ENCODE peak calls at places on chromosomes 2 and 18, in five cellular contexts. One of them, this sample, is unnamed.

GRCh38 chr2:43102366-43103092 is 123.9 kb downstream of the ZFP36L2 start:
- DNase-seq in tibial nerve: peak; percentile 48
- DNase-seq in CD8-positive, alpha-beta T cell: no peak
- DNase-seq in K562: no peak
- DNase-seq in adipocyte: peak; percentile 66
- DNase-seq in this sample: peak; percentile 28

GRCh38 chr2:2743164-2743571 is 412.1 kb upstream of the MYT1L start:
- DNase-seq in adipocyte: peak; percentile 2
- DNase-seq in K562: no peak
- DNase-seq in CD8-positive, alpha-beta T cell: no peak
- DNase-seq in tibial nerve: peak; percentile 22
- DNase-seq in this sample: no peak

GRCh38 chr2:52144588-52144987 is 1112.7 kb upstream of the NRXN1 start:
- DNase-seq in adipocyte: peak; percentile 20
- DNase-seq in tibial nerve: no peak
- DNase-seq in CD8-positive, alpha-beta T cell: no peak
- DNase-seq in K562: no peak
- DNase-seq in this sample: no peak

GRCh38 chr2:240963065-240963375 is 35.4 kb upstream of the SNED1 start:
- DNase-seq in tibial nerve: peak; percentile 4
- DNase-seq in CD8-positive, alpha-beta T cell: no peak
- DNase-seq in K562: no peak
- DNase-seq in adipocyte: no peak
- DNase-seq in this sample: no peak

GRCh38 chr18:62493033-62493862 is 29.6 kb upstream of the ZCCHC2 start:
- DNase-seq in K562: no peak
- DNase-seq in tibial nerve: no peak
- DNase-seq in adipocyte: no peak
- DNase-seq in CD8-positive, alpha-beta T cell: no peak
- DNase-seq in this sample: no peak

GRCh38 chr2:46276652-46277051 is 20.6 kb upstream of the EPAS1 start:
- DNase-seq in CD8-positive, alpha-beta T cell: no peak
- DNase-seq in K562: no peak
- DNase-seq in adipocyte: peak; percentile 31
- DNase-seq in tibial nerve: no peak
- DNase-seq in this sample: peak; percentile 39

GRCh38 chr2:37653805-37654378 is 17.6 kb downstream of the CDC42EP3 start:
- DNase-seq in tibial nerve: peak; percentile 24
- DNase-seq in CD8-positive, alpha-beta T cell: no peak
- DNase-seq in K562: no peak
- DNase-seq in adipocyte: no peak
- DNase-seq in this sample: no peak

GRCh38 chr2:126714191-126714965 is 58.4 kb downstream of the GYPC start:
- DNase-seq in tibial nerve: no peak
- DNase-seq in K562: no peak
- DNase-seq in adipocyte: no peak
- DNase-seq in CD8-positive, alpha-beta T cell: peak; percentile 7
- DNase-seq in this sample: no peak

GRCh38 chr2:169069341-169069740 is at the start of gene DHRS9:
- DNase-seq in tibial nerve: no peak
- DNase-seq in K562: no peak
- DNase-seq in CD8-positive, alpha-beta T cell: no peak
- DNase-seq in adipocyte: peak; percentile 17
- DNase-seq in this sample: no peak

GRCh38 chr18:54777118-54777791 is 51.0 kb upstream of the RAB27B start:
- DNase-seq in CD8-positive, alpha-beta T cell: no peak
- DNase-seq in K562: no peak
- DNase-seq in tibial nerve: no peak
- DNase-seq in adipocyte: no peak
- DNase-seq in this sample: no peak

GRCh38 chr2:17758123-17758522 is 4.2 kb downstream of the GEN1 start:
- DNase-seq in K562: no peak
- DNase-seq in CD8-positive, alpha-beta T cell: no peak
- DNase-seq in tibial nerve: no peak
- DNase-seq in adipocyte: no peak
- DNase-seq in this sample: no peak

GRCh38 chr2:145200307-145200706 is 680.4 kb upstream of the ZEB2 start:
- DNase-seq in K562: no peak
- DNase-seq in CD8-positive, alpha-beta T cell: no peak
- DNase-seq in tibial nerve: no peak
- DNase-seq in adipocyte: no peak
- DNase-seq in this sample: no peak

GRCh38 chr2:237714690-237715458 is 83.7 kb upstream of the RBM44 start:
- DNase-seq in CD8-positive, alpha-beta T cell: no peak
- DNase-seq in K562: no peak
- DNase-seq in adipocyte: no peak
- DNase-seq in tibial nerve: no peak
- DNase-seq in this sample: peak; percentile 62

GRCh38 chr2:21489050-21489449 is 365.3 kb downstream of the TDRD15 start:
- DNase-seq in K562: no peak
- DNase-seq in CD8-positive, alpha-beta T cell: no peak
- DNase-seq in tibial nerve: no peak
- DNase-seq in adipocyte: no peak
- DNase-seq in this sample: no peak

GRCh38 chr2:134718095-134718955 is 475 bp downstream of the TMEM163 start:
- DNase-seq in K562: no peak
- DNase-seq in CD8-positive, alpha-beta T cell: no peak
- DNase-seq in adipocyte: peak; percentile 29
- DNase-seq in tibial nerve: no peak
- DNase-seq in this sample: peak; percentile 82

GRCh38 chr2:176193048-176193447 is 4.6 kb downstream of the HOXD1 start:
- DNase-seq in K562: no peak
- DNase-seq in adipocyte: no peak
- DNase-seq in CD8-positive, alpha-beta T cell: no peak
- DNase-seq in tibial nerve: no peak
- DNase-seq in this sample: no peak

GRCh38 chr2:205822578-205822977 is 140.3 kb downstream of the NRP2 start:
- DNase-seq in tibial nerve: no peak
- DNase-seq in adipocyte: no peak
- DNase-seq in K562: no peak
- DNase-seq in CD8-positive, alpha-beta T cell: no peak
- DNase-seq in this sample: no peak

GRCh38 chr18:68454511-68455228 is 260.2 kb downstream of the TMX3 start:
- DNase-seq in CD8-positive, alpha-beta T cell: no peak
- DNase-seq in K562: no peak
- DNase-seq in tibial nerve: no peak
- DNase-seq in adipocyte: peak; percentile 52
- DNase-seq in this sample: no peak

GRCh38 chr2:73117441-73117840 is 4.7 kb upstream of the RAB11FIP5 start:
- DNase-seq in CD8-positive, alpha-beta T cell: no peak
- DNase-seq in tibial nerve: no peak
- DNase-seq in adipocyte: peak; percentile 38
- DNase-seq in K562: no peak
- DNase-seq in this sample: no peak

GRCh38 chr2:150876201-150877085 is 385.2 kb downstream of the RBM43 start:
- DNase-seq in adipocyte: peak; percentile 33
- DNase-seq in K562: no peak
- DNase-seq in tibial nerve: no peak
- DNase-seq in CD8-positive, alpha-beta T cell: no peak
- DNase-seq in this sample: no peak

GRCh38 chr18:32373995-32374394 is 96.7 kb downstream of the GAREM1 start:
- DNase-seq in CD8-positive, alpha-beta T cell: no peak
- DNase-seq in adipocyte: peak; percentile 29
- DNase-seq in K562: no peak
- DNase-seq in tibial nerve: no peak
- DNase-seq in this sample: no peak

GRCh38 chr2:143996974-143997373 is 522.9 kb downstream of the ZEB2 start:
- DNase-seq in CD8-positive, alpha-beta T cell: no peak
- DNase-seq in K562: no peak
- DNase-seq in adipocyte: no peak
- DNase-seq in tibial nerve: no peak
- DNase-seq in this sample: no peak

GRCh38 chr2:238242731-238243495 is 3.1 kb upstream of the HES6 start:
- DNase-seq in adipocyte: no peak
- DNase-seq in K562: no peak
- DNase-seq in tibial nerve: no peak
- DNase-seq in CD8-positive, alpha-beta T cell: no peak
- DNase-seq in this sample: peak; percentile 70

GRCh38 chr18:41966943-41967342 is 11.9 kb downstream of the PIK3C3 start:
- DNase-seq in CD8-positive, alpha-beta T cell: no peak
- DNase-seq in tibial nerve: no peak
- DNase-seq in adipocyte: no peak
- DNase-seq in K562: no peak
- DNase-seq in this sample: no peak

GRCh38 chr2:183014005-183014404 is 24.3 kb downstream of the NCKAP1 start:
- DNase-seq in adipocyte: no peak
- DNase-seq in CD8-positive, alpha-beta T cell: no peak
- DNase-seq in K562: no peak
- DNase-seq in tibial nerve: no peak
- DNase-seq in this sample: no peak

GRCh38 chr2:180385601-180386201 is 378.6 kb upstream of the CWC22 start:
- DNase-seq in K562: no peak
- DNase-seq in tibial nerve: no peak
- DNase-seq in CD8-positive, alpha-beta T cell: no peak
- DNase-seq in adipocyte: peak; percentile 78
- DNase-seq in this sample: no peak

GRCh38 chr2:99928472-99929053 is 213.8 kb downstream of the AFF3 start:
- DNase-seq in CD8-positive, alpha-beta T cell: no peak
- DNase-seq in K562: no peak
- DNase-seq in adipocyte: no peak
- DNase-seq in tibial nerve: no peak
- DNase-seq in this sample: no peak

GRCh38 chr2:196961889-196962288 is 35.4 kb upstream of the PGAP1 start:
- DNase-seq in K562: no peak
- DNase-seq in tibial nerve: no peak
- DNase-seq in CD8-positive, alpha-beta T cell: no peak
- DNase-seq in adipocyte: no peak
- DNase-seq in this sample: no peak

GRCh38 chr18:22463076-22463475 is 45.4 kb upstream of the CTAGE1 start:
- DNase-seq in tibial nerve: no peak
- DNase-seq in CD8-positive, alpha-beta T cell: no peak
- DNase-seq in K562: no peak
- DNase-seq in adipocyte: no peak
- DNase-seq in this sample: no peak

GRCh38 chr18:22467760-22468553 is 50.2 kb upstream of the CTAGE1 start:
- DNase-seq in CD8-positive, alpha-beta T cell: no peak
- DNase-seq in tibial nerve: no peak
- DNase-seq in K562: peak; percentile 39
- DNase-seq in adipocyte: peak; percentile 92
- DNase-seq in this sample: no peak

GRCh38 chr18:22468554-22468891 is 50.8 kb upstream of the CTAGE1 start:
- DNase-seq in CD8-positive, alpha-beta T cell: no peak
- DNase-seq in tibial nerve: no peak
- DNase-seq in K562: no peak
- DNase-seq in adipocyte: no peak
- DNase-seq in this sample: no peak

GRCh38 chr18:22466608-22467390 is 49.1 kb upstream of the CTAGE1 start:
- DNase-seq in CD8-positive, alpha-beta T cell: no peak
- DNase-seq in tibial nerve: no peak
- DNase-seq in K562: no peak
- DNase-seq in adipocyte: peak; percentile 74
- DNase-seq in this sample: no peak

GRCh38 chr18:22465859-22466602 is 48.3 kb upstream of the CTAGE1 start:
- DNase-seq in K562: peak; percentile 84
- DNase-seq in tibial nerve: peak; percentile 23
- DNase-seq in CD8-positive, alpha-beta T cell: peak; percentile 41
- DNase-seq in adipocyte: peak; percentile 94
- DNase-seq in this sample: no peak
- H3K4me3 ChIP-seq in K562: no peak overlapping the region
- H3K4me3 ChIP-seq in tibial nerve: no peak overlapping the region
- H3K4me3 ChIP-seq in CD8-positive, alpha-beta T cell: no peak overlapping the region
- H3K4me3 ChIP-seq in adipocyte: peak overlapping the region; percentile 12
- H3K4me3 ChIP-seq in this sample: no peak overlapping the region

DNA sequence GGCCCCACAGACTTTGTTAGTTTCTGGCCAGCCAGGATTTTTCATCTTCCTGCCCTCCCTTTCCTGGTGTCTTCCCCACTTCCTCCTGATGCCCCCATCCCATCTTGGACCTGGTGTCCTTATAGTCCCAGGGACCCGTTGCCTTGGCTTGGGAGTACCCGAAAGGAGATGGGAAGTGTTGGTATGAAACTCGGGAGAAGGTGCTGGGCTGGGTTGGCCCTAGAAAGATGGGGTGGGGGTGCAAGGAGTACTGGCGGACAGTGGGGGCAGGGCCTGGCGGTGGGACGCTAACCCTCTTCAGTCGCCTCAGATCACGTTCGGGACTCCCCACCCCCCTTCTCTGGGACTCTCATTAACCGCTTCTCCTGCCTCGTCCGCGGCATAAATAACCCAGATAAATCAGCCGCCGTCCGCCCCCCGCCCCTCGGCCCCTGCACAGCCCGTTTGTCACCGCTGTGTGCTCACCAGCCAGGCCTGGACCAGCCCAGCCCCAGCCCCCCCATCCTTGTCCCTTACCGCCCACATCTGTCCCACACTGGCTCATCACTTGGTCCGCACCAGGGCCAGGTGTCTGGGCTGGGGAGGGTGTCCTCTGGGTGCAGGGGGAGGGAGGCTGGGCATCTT is 3.7 kb upstream of the ASIC4 start:
- DNase-seq in K562: no peak
- DNase-seq in adipocyte: no peak
- DNase-seq in tibial nerve: no peak
- DNase-seq in CD8-positive, alpha-beta T cell: no peak
- DNase-seq in this sample: peak; percentile 75
- H3K27me3 ChIP-seq in K562: no peaks in the 10 kb centered on the region
- H3K27me3 ChIP-seq in adipocyte: peaks cover 27% of the 10 kb centered on the region
- H3K27me3 ChIP-seq in tibial nerve: peaks cover 71% of the 10 kb centered on the region
- H3K27me3 ChIP-seq in CD8-positive, alpha-beta T cell: peaks cover 22% of the 10 kb centered on the region
- H3K27me3 ChIP-seq in this sample: peaks cover 41% of the 10 kb centered on the region

GRCh38 chr2:24259316-24259715 is 84.5 kb downstream of the FAM228A start:
- DNase-seq in CD8-positive, alpha-beta T cell: no peak
- DNase-seq in tibial nerve: no peak
- DNase-seq in K562: no peak
- DNase-seq in adipocyte: no peak
- DNase-seq in this sample: no peak
- H3K36me3 ChIP-seq in CD8-positive, alpha-beta T cell: peaks cover 38% of the 10 kb centered on the region
- H3K36me3 ChIP-seq in tibial nerve: peaks cover 62% of the 10 kb centered on the region
- H3K36me3 ChIP-seq in K562: peaks cover under 1% of the 10 kb centered on the region
- H3K36me3 ChIP-seq in adipocyte: peaks cover 12% of the 10 kb centered on the region
- H3K36me3 ChIP-seq in this sample: no peaks in the 10 kb centered on the region

DNA sequence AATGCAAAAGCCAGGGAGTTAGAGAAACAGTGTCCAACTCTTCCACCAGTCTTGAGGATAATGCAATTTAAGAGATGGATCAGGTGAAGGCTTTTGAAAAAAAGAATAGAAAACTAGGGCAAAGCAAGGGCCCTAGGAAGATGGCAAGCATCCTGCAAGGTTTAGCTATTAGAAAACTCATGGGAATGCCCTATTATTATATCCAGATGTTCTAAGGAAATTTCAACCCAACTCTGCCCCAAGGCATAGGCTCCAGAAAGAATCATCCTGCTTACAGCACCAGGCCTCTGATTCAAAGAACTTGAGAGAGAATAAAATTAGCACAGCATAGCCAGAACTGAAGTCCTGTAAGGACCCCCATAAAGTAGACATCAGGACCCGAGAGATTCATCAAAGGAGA is 68.1 kb downstream of the EN1 start:
- DNase-seq in tibial nerve: no peak
- DNase-seq in CD8-positive, alpha-beta T cell: no peak
- DNase-seq in K562: no peak
- DNase-seq in adipocyte: peak; percentile 7
- DNase-seq in this sample: no peak
- H3K4me3 ChIP-seq in tibial nerve: no peak overlapping the region
- H3K4me3 ChIP-seq in CD8-positive, alpha-beta T cell: no peak overlapping the region
- H3K4me3 ChIP-seq in K562: no peak overlapping the region
- H3K4me3 ChIP-seq in adipocyte: no peak overlapping the region
- H3K4me3 ChIP-seq in this sample: no peak overlapping the region

GRCh38 chr18:48328473-48329205 is 80.5 kb downstream of the ZBTB7C start:
- DNase-seq in CD8-positive, alpha-beta T cell: no peak
- DNase-seq in adipocyte: peak; percentile 5
- DNase-seq in K562: no peak
- DNase-seq in tibial nerve: no peak
- DNase-seq in this sample: no peak
- H3K27me3 ChIP-seq in CD8-positive, alpha-beta T cell: no peaks in the 10 kb centered on the region
- H3K27me3 ChIP-seq in adipocyte: no peaks in the 10 kb centered on the region
- H3K27me3 ChIP-seq in K562: no peaks in the 10 kb centered on the region
- H3K27me3 ChIP-seq in tibial nerve: no peaks in the 10 kb centered on the region
- H3K27me3 ChIP-seq in this sample: no peaks in the 10 kb centered on the region

GRCh38 chr18:23578067-23578705 is 8.1 kb downstream of the NPC1 start:
- DNase-seq in adipocyte: no peak
- DNase-seq in K562: no peak
- DNase-seq in CD8-positive, alpha-beta T cell: no peak
- DNase-seq in tibial nerve: no peak
- DNase-seq in this sample: peak; percentile 18
- H3K36me3 ChIP-seq in adipocyte: peaks cover 4% of the 10 kb centered on the region
- H3K36me3 ChIP-seq in K562: peaks cover 40% of the 10 kb centered on the region
- H3K36me3 ChIP-seq in CD8-positive, alpha-beta T cell: no peaks in the 10 kb centered on the region
- H3K36me3 ChIP-seq in tibial nerve: peaks cover 20% of the 10 kb centered on the region
- H3K36me3 ChIP-seq in this sample: peaks cover 1% of the 10 kb centered on the region

This sample was measured in H7.